ENCODE peak calls at places on chromosomes 13 and 19, in nine cellular contexts. S is fibroblast of pulmonary artery; J is endothelial cell of umbilical vein; Z is GM06990; M is HT-29; W is stimulated activated CD4-positive, alpha-beta T cell treated with anti-CD3 and anti-CD28 coated beads, Interleukin-4, amount 100 ng/mL, for 24 hours; E is RWPE1; T is HT1080; L is left ventricle myocardium inferior. B is an unnamed sample.

GRCh38 chr13:94706854-94707399 is 5.4 kb downstream of the SOX21 start:
- DNase-seq in S (no peak), J (no peak), Z (no peak), M (no peak), W (no peak), E (no peak), T (no peak), L (no peak), B (no peak)

GRCh38 chr19:15536350-15536749 is 28.0 kb downstream of the CYP4F22 start:
- DNase-seq in S (no peak), J (no peak), Z (no peak), M (no peak), W (no peak), E (peak), T (no peak), L (no peak), B (no peak)

GRCh38 chr13:25908390-25908789 is 143.4 kb downstream of the SHISA2 start:
- DNase-seq in S (no peak), J (no peak), Z (no peak), M (no peak), W (no peak), E (no peak), T (no peak), L (no peak), B (no peak)

GRCh38 chr19:2150794-2151338 is 500 bp downstream of the AP3D1 start:
- DNase-seq in S (no peak), J (peak), Z (peak), M (no peak), W (no peak), E (no peak), T (no peak), L (no peak), B (no peak)

GRCh38 chr13:59793107-59793506 is 370.6 kb downstream of the DIAPH3 start:
- DNase-seq in S (no peak), J (no peak), Z (no peak), M (no peak), W (no peak), E (no peak), T (no peak), L (no peak), B (no peak)

GRCh38 chr19:38049105-38049649 is 142.2 kb downstream of the SIPA1L3 start:
- DNase-seq in S (peak), J (no peak), Z (peak), M (no peak), W (peak), E (no peak), T (peak), L (no peak), B (peak)

GRCh38 chr19:45901432-45901903 is 945 bp downstream of the MYPOP start:
- DNase-seq in S (peak), J (peak), Z (no peak), M (no peak), W (no peak), E (no peak), T (no peak), L (peak), B (peak)

GRCh38 chr19:10568444-10568825 is 344 bp downstream of the CDKN2D start:
- DNase-seq in S (no peak), J (no peak), Z (no peak), M (no peak), W (peak), E (no peak), T (peak), L (no peak), B (no peak)

GRCh38 chr13:24615114-24615513 is 65.1 kb upstream of the ATP12A start:
- DNase-seq in S (no peak), J (no peak), Z (no peak), M (no peak), W (no peak), E (no peak), T (no peak), L (no peak), B (no peak)

GRCh38 chr13:76856141-76856571 is 30.0 kb downstream of the KCTD12 start:
- DNase-seq in S (peak), J (no peak), Z (no peak), M (no peak), W (no peak), E (peak), T (peak), L (no peak), B (peak)

GRCh38 chr19:16319466-16319865 is 5.2 kb upstream of the KLF2 start:
- DNase-seq in S (peak), J (no peak), Z (no peak), M (no peak), W (no peak), E (no peak), T (no peak), L (no peak), B (peak)